ENCODE peak calls at places on chromosomes 7 and 10, in six cellular contexts. F is mesendoderm, Q is H1, B is IMR-90, M is trophoblast cell, I is neuronal stem cell. W is an unnamed sample.
A peak's percentile ranks its signal among the peaks of the same experiment; 100 is the strongest.

GRCh38 chr10:14405076-14406065 is 74.6 kb upstream of the FRMD4A start:
- DNase-seq in F (no peak), Q (no peak), M (peak; percentile 72), B (peak; percentile 99), I (no peak), W (peak; percentile 49)

GRCh38 chr7:121505540-121506182 is 109.6 kb upstream of the FAM3C start:
- DNase-seq in M (no peak), I (no peak), Q (no peak), F (no peak), B (no peak), W (no peak)

GRCh38 chr7:116633131-116633988 is 38.6 kb upstream of the MET start:
- DNase-seq in I (no peak), F (no peak), M (peak; percentile 70), Q (no peak), B (no peak), W (peak; percentile 14)

GRCh38 chr10:49177391-49178355 is 10.5 kb downstream of the TMEM273 start:
- DNase-seq in M (peak; percentile 49), Q (no peak), B (peak; percentile 96), I (no peak), F (no peak), W (peak; percentile 89)

GRCh38 chr7:134806197-134806596 is 26.8 kb downstream of the CALD1 start:
- DNase-seq in Q (no peak), B (no peak), I (no peak), F (no peak), M (no peak), W (no peak)

GRCh38 chr7:137169282-137169698 is 174.2 kb downstream of the PTN start:
- DNase-seq in Q (peak; percentile 47), M (peak; percentile 73), I (peak; percentile 71), B (peak; percentile 85), F (peak; percentile 94), W (peak; percentile 78)

GRCh38 chr10:110523736-110524135 is 26.0 kb downstream of the DUSP5 start:
- DNase-seq in M (no peak), F (no peak), Q (no peak), B (no peak), I (no peak), W (no peak)

GRCh38 chr7:143417734-143418378 is 9.2 kb upstream of the EPHA1 start:
- DNase-seq in Q (no peak), M (no peak), I (no peak), B (peak; percentile 26), F (no peak), W (no peak)

GRCh38 chr10:79158004-79158340 is 89.2 kb downstream of the ZMIZ1 start:
- DNase-seq in M (no peak), I (no peak), Q (no peak), F (no peak), B (no peak), W (no peak)
- H3K4ac ChIP-seq in M (peak overlapping the region; percentile 75), I (peak overlapping the region; percentile 86), Q (peak overlapping the region; percentile 40), F (peak overlapping the region; percentile 93), B (peak overlapping the region; percentile 100), W (peak overlapping the region; percentile 99)

GRCh38 chr10:29858352-29859267 is 200.8 kb downstream of the JCAD start:
- DNase-seq in B (peak; percentile 82), M (peak; percentile 69), F (peak; percentile 71), I (peak; percentile 46), Q (peak; percentile 25), W (peak; percentile 82)
- H3K4me3 ChIP-seq in B (no peak overlapping the region), M (no peak overlapping the region), F (no peak overlapping the region), I (no peak overlapping the region), Q (no peak overlapping the region), W (no peak overlapping the region)

GRCh38 chr10:51972733-51973346 is 273.4 kb upstream of the CSTF2T start:
- DNase-seq in B (peak; percentile 11), F (peak; percentile 80), Q (no peak), I (no peak), M (peak; percentile 26), W (no peak)
- H3K4ac ChIP-seq in B (no peak overlapping the region), F (no peak overlapping the region), Q (no peak overlapping the region), I (no peak overlapping the region), M (no peak overlapping the region), W (no peak overlapping the region)

DNA sequence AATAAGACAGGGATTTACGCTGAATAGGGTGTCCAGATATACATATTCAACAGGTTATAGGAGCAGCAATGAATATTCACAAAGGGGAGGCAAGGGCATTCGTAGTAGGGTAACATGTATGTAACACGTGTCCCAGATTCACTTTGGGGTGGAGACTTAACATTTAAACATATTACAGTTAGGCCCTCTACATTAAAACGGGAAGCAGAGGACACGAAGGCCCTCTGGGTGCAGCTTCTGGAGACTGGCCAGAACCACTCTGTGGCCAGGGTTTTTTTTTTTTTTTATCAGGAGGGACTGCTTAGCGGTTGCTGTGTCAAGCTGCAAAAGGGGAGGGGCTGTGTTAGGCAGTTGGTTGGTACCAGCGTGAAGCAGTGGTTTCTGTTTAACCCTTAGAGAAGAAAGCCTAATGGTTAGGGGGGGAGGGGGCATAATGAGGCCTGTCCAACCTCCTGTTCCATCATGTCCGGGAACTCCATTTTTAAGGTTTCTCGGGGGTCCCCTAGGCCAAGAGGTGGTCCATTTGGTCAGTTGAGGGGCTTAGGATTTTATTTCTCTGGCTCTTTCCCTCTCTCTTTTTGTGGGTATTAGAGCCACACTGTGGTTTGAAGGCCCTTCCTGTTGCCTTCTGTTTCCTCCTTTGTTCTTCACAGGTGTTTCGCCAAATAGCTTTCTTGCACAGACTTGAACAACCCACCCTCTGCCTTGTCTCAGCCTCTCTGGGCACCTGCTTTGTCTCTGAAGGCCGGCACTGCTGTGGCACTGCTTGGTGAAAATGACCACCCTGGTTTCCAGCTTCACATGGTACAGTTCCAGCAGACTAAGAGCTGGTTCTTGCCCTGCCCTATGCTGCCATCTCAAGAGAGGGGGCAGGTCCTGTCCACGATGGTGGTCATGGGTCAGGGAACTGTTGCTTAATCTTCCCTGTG is 26.4 kb downstream of the PRF1 start:
- DNase-seq in F (peak; percentile 26), I (no peak), B (no peak), M (peak; percentile 18), Q (no peak), W (peak; percentile 34)
- H3K4me3 ChIP-seq in F (no peak overlapping the region), I (no peak overlapping the region), B (no peak overlapping the region), M (no peak overlapping the region), Q (no peak overlapping the region), W (no peak overlapping the region)

GRCh38 chr10:42952931-42953683 is 123.8 kb upstream of the RET start:
- DNase-seq in B (no peak), I (no peak), F (no peak), M (no peak), Q (no peak), W (no peak)

GRCh38 chr10:42955493-42955889 is 121.4 kb upstream of the RET start:
- DNase-seq in B (no peak), I (no peak), M (no peak), Q (no peak), F (no peak), W (no peak)

GRCh38 chr10:42953684-42954674 is 122.9 kb upstream of the RET start:
- DNase-seq in B (no peak), I (no peak), Q (no peak), F (no peak), M (no peak), W (no peak)

GRCh38 chr10:42952358-42952757 is 124.5 kb upstream of the RET start:
- DNase-seq in B (no peak), M (peak; percentile 68), I (peak; percentile 48), Q (peak; percentile 64), F (peak; percentile 91), W (peak; percentile 8)

GRCh38 chr10:42954776-42955492 is 121.9 kb upstream of the RET start:
- DNase-seq in M (no peak), F (no peak), I (no peak), B (no peak), Q (no peak), W (no peak)
- H3K4ac ChIP-seq in M (no peak overlapping the region), F (no peak overlapping the region), I (no peak overlapping the region), B (no peak overlapping the region), Q (peak overlapping the region; percentile 69), W (no peak overlapping the region)

GRCh38 chr10:72318383-72319262 is 36.1 kb downstream of the DNAJB12 start:
- DNase-seq in M (peak; percentile 58), B (no peak), I (no peak), F (peak; percentile 77), Q (no peak), W (no peak)
- H3K4me3 ChIP-seq in M (no peak overlapping the region), B (no peak overlapping the region), I (no peak overlapping the region), F (no peak overlapping the region), Q (peak overlapping the region; percentile 3), W (peak overlapping the region; percentile 24)

GRCh38 chr10:11750420-11750819 is 8.2 kb downstream of the ECHDC3 start:
- DNase-seq in M (no peak), Q (no peak), I (no peak), B (no peak), F (no peak), W (no peak)
- H3K4ac ChIP-seq in M (no peak overlapping the region), Q (no peak overlapping the region), I (no peak overlapping the region), B (no peak overlapping the region), F (no peak overlapping the region), W (no peak overlapping the region)

GRCh38 chr10:99406149-99406548 is 24.3 kb downstream of the GOT1 start:
- DNase-seq in B (no peak), F (no peak), M (no peak), Q (no peak), I (no peak), W (no peak)
- H3K4me3 ChIP-seq in B (no peak overlapping the region), F (no peak overlapping the region), M (no peak overlapping the region), Q (no peak overlapping the region), I (no peak overlapping the region), W (no peak overlapping the region)

DNA sequence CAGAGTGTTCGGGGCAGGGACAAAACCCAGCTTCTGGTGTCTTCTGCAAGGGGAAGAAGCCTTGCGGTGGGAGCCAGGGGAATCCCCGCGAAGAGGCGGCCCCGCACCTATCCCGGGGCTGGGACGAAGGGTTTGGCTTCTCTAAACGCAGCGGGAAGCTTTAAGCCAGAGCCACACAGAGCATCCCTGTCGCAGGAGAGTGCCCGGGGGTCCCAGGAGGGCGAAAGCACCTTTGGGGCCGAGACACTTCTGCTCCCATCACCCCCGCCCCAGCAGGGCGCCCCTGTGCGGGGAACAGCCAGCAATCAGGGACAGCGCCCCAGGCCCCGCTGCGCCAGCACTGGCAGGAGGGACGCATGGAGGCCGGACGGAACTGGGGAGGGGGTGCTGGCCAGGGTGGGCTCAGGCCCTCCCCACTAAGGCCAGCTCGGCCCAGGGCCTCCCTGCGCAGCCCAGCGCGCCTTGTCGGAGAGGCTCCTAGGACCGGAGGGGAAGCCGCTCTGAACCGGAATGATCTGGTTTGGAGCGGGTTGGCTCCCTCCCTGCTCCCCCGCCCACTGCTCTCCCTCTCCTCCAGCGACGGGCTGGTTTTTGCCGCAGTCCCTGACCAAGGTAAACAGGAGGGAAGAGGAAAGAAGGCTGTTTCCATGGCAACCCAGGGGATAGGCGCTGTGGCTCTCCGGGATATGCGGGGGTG is 63.9 kb downstream of the TMEM209 start:
- DNase-seq in B (peak; percentile 73), I (peak; percentile 82), F (peak; percentile 96), Q (peak; percentile 62), M (peak; percentile 28), W (peak; percentile 55)
- H3K4ac ChIP-seq in B (peak overlapping the region; percentile 92), I (peak overlapping the region; percentile 95), F (peak overlapping the region; percentile 56), Q (no peak overlapping the region), M (peak overlapping the region; percentile 66), W (peak overlapping the region; percentile 50)

GRCh38 chr7:100069991-100070390 is 11.5 kb downstream of the ZNF3 start:
- DNase-seq in F (no peak), Q (no peak), M (no peak), I (no peak), B (no peak), W (no peak)

GRCh38 chr7:100072462-100072861 is 9.1 kb downstream of the ZNF3 start:
- DNase-seq in I (no peak), B (no peak), Q (no peak), F (no peak), M (no peak), W (no peak)

GRCh38 chr7:100066953-100067352 is 14.6 kb downstream of the ZNF3 start:
- DNase-seq in I (no peak), Q (no peak), B (no peak), M (no peak), F (no peak), W (no peak)

GRCh38 chr7:100075418-100075817 is 6.1 kb downstream of the ZNF3 start:
- DNase-seq in F (no peak), M (no peak), I (no peak), B (no peak), Q (no peak), W (no peak)

GRCh38 chr7:100071018-100071723 is 10.4 kb downstream of the ZNF3 start:
- DNase-seq in I (no peak), Q (no peak), F (peak; percentile 34), M (peak; percentile 62), B (no peak), W (no peak)
- H3K4me3 ChIP-seq in I (no peak overlapping the region), Q (no peak overlapping the region), F (peak overlapping the region; percentile 31), M (no peak overlapping the region), B (no peak overlapping the region), W (peak overlapping the region; percentile 53)